ENCODE peak calls at places on chromosomes 2 and 18, in eight cellular contexts. P is stimulated activated naive CD8-positive, alpha-beta T cell treated with anti-CD3 and anti-CD28 coated beads, Interleukin-15, Interleukin-2, amounts not matched to agents 100 U/mL and 50 U/mL, for 24 hours; S is tibial nerve; Z is posterior vena cava; X is RKO; E is HTR-8/SVneo; I is HS-5; Q is BJ. O is an unnamed sample.

GRCh38 chr18:24811963-24812681 is 351.7 kb downstream of the HRH4 start:
- DNase-seq in Q (no peak), S (no peak), E (no peak), X (no peak), I (no peak), P (no peak), Z (no peak), O (no peak)

GRCh38 chr18:50527636-50528307 is 32.1 kb upstream of the MAPK4 start:
- DNase-seq in Q (no peak), Z (no peak), S (no peak), X (no peak), I (no peak), P (no peak), E (no peak), O (no peak)

GRCh38 chr2:105325389-105325963 is 4.1 kb downstream of the TGFBRAP1 start:
- DNase-seq in P (no peak), X (no peak), E (no peak), Z (no peak), I (no peak), S (no peak), Q (peak; percentile 73), O (no peak)

GRCh38 chr2:8587920-8588830 is 93.7 kb upstream of the ID2 start:
- DNase-seq in I (no peak), P (no peak), X (no peak), Q (no peak), E (no peak), Z (peak; percentile 44), S (no peak), O (peak; percentile 14)

GRCh38 chr2:208638059-208638458 is 231.5 kb downstream of the PTH2R start:
- DNase-seq in X (no peak), P (no peak), Q (no peak), I (no peak), E (no peak), S (no peak), Z (no peak), O (no peak)

GRCh38 chr2:217162533-217162932 is 302.7 kb upstream of the TNP1 start:
- DNase-seq in I (peak; percentile 60), E (peak; percentile 43), P (peak; percentile 69), X (peak; percentile 7), Z (no peak), Q (peak; percentile 67), S (no peak), O (peak; percentile 5)

GRCh38 chr2:234267534-234267933 is 217.0 kb downstream of the SPP2 start:
- DNase-seq in X (no peak), I (no peak), P (no peak), S (no peak), Q (no peak), E (no peak), Z (no peak), O (no peak)

GRCh38 chr2:148172131-148172753 is 151.4 kb downstream of the MBD5 start:
- DNase-seq in E (no peak), S (no peak), X (no peak), Z (no peak), P (no peak), Q (no peak), I (no peak), O (no peak)

GRCh38 chr2:17036343-17036742 is 370.7 kb upstream of the CYRIA start:
- DNase-seq in E (no peak), Q (no peak), P (no peak), S (no peak), X (no peak), I (no peak), Z (no peak), O (no peak)

GRCh38 chr2:167686691-167687090 is 560.7 kb downstream of the STK39 start:
- DNase-seq in X (no peak), P (no peak), Q (no peak), I (no peak), Z (no peak), S (no peak), E (no peak), O (no peak)

GRCh38 chr2:145186303-145186702 is 666.4 kb upstream of the ZEB2 start:
- DNase-seq in P (no peak), E (no peak), Z (no peak), I (no peak), S (peak; percentile 50), Q (peak; percentile 10), X (no peak), O (no peak)

GRCh38 chr2:128286011-128286721 is 32.5 kb downstream of the HS6ST1 start:
- DNase-seq in Q (no peak), E (no peak), S (no peak), P (no peak), X (no peak), Z (no peak), I (no peak), O (no peak)

GRCh38 chr18:43277164-43277600 is at the start of gene SYT4:
- DNase-seq in I (no peak), X (peak; percentile 13), S (peak; percentile 24), Q (no peak), P (no peak), Z (peak; percentile 76), E (no peak), O (no peak)

GRCh38 chr2:148666555-148666954 is 22.0 kb downstream of the EPC2 start:
- DNase-seq in E (no peak), S (no peak), Q (no peak), Z (no peak), X (no peak), P (no peak), I (no peak), O (no peak)